ENCODE peak calls at places on chromosomes 4 and X, in six cellular contexts. One of them, this sample, is unnamed.

GRCh38 chr4:76074468-76074867 is at the start of gene ART3:
- DNase-seq in H1: no peak
- DNase-seq in SK-N-SH: no peak
- DNase-seq in A549: no peak
- DNase-seq in IMR-90: peak; percentile 13
- DNase-seq in HepG2: no peak
- DNase-seq in this sample: no peak

GRCh38 chrX:1185556-1185955 is 26.9 kb downstream of the CRLF2 start:
- DNase-seq in IMR-90: no peak
- DNase-seq in SK-N-SH: no peak
- DNase-seq in HepG2: no peak
- DNase-seq in H1: no peak
- DNase-seq in A549: no peak
- DNase-seq in this sample: no peak

GRCh38 chr4:119729815-119730643 is 101.4 kb upstream of the PDE5A start:
- DNase-seq in A549: peak; percentile 76
- DNase-seq in HepG2: peak; percentile 68
- DNase-seq in H1: no peak
- DNase-seq in SK-N-SH: peak; percentile 28
- DNase-seq in IMR-90: peak; percentile 98
- DNase-seq in this sample: no peak

GRCh38 chr4:169079942-169080827 is 70.1 kb upstream of the CBR4 start:
- DNase-seq in HepG2: peak; percentile 88
- DNase-seq in IMR-90: peak; percentile 77
- DNase-seq in H1: no peak
- DNase-seq in SK-N-SH: peak; percentile 64
- DNase-seq in A549: no peak
- DNase-seq in this sample: peak; percentile 21

GRCh38 chr4:112633477-112634235 is 3.1 kb downstream of the ZGRF1 start:
- DNase-seq in A549: peak; percentile 11
- DNase-seq in H1: no peak
- DNase-seq in SK-N-SH: peak; percentile 40
- DNase-seq in HepG2: peak; percentile 18
- DNase-seq in IMR-90: peak; percentile 43
- DNase-seq in this sample: no peak

GRCh38 chrX:135416546-135416945 is 5.2 kb upstream of the SMIM10L2A start:
- DNase-seq in H1: no peak
- DNase-seq in A549: peak; percentile 30
- DNase-seq in SK-N-SH: no peak
- DNase-seq in HepG2: no peak
- DNase-seq in IMR-90: no peak
- DNase-seq in this sample: no peak

GRCh38 chr4:139744232-139744631 is 78.6 kb downstream of the MGST2 start:
- DNase-seq in HepG2: no peak
- DNase-seq in H1: no peak
- DNase-seq in A549: no peak
- DNase-seq in IMR-90: no peak
- DNase-seq in SK-N-SH: no peak
- DNase-seq in this sample: no peak

GRCh38 chr4:140858897-140859296 is 102.7 kb upstream of the TBC1D9 start:
- DNase-seq in A549: no peak
- DNase-seq in SK-N-SH: peak; percentile 49
- DNase-seq in IMR-90: peak; percentile 15
- DNase-seq in HepG2: no peak
- DNase-seq in H1: no peak
- DNase-seq in this sample: no peak

GRCh38 chr4:94758141-94758699 is 465 bp downstream of the BMPR1B start:
- DNase-seq in H1: no peak
- DNase-seq in IMR-90: no peak
- DNase-seq in HepG2: no peak
- DNase-seq in SK-N-SH: peak; percentile 83
- DNase-seq in A549: peak; percentile 83
- DNase-seq in this sample: no peak

GRCh38 chrX:15073313-15073712 is 196.6 kb downstream of the ASB9 start:
- DNase-seq in SK-N-SH: no peak
- DNase-seq in A549: no peak
- DNase-seq in HepG2: no peak
- DNase-seq in H1: no peak
- DNase-seq in IMR-90: no peak
- DNase-seq in this sample: no peak

GRCh38 chr4:110088670-110089069 is 109.7 kb downstream of the ELOVL6 start:
- DNase-seq in HepG2: no peak
- DNase-seq in A549: peak; percentile 0
- DNase-seq in IMR-90: peak; percentile 76
- DNase-seq in SK-N-SH: no peak
- DNase-seq in H1: no peak
- DNase-seq in this sample: no peak

GRCh38 chr4:165563851-165564250 is 185.0 kb downstream of the CPE start:
- DNase-seq in IMR-90: no peak
- DNase-seq in SK-N-SH: no peak
- DNase-seq in HepG2: no peak
- DNase-seq in A549: no peak
- DNase-seq in H1: no peak
- DNase-seq in this sample: no peak

GRCh38 chrX:104254442-104255115 is at the start of gene ESX1:
- DNase-seq in A549: peak; percentile 33
- DNase-seq in SK-N-SH: no peak
- DNase-seq in IMR-90: no peak
- DNase-seq in H1: no peak
- DNase-seq in HepG2: no peak
- DNase-seq in this sample: no peak

GRCh38 chr4:122687450-122688121 is 44.9 kb upstream of the BBS12 start:
- DNase-seq in HepG2: no peak
- DNase-seq in IMR-90: no peak
- DNase-seq in H1: no peak
- DNase-seq in SK-N-SH: no peak
- DNase-seq in A549: no peak
- DNase-seq in this sample: peak; percentile 27

GRCh38 chr4:73448448-73449203 is 12.6 kb downstream of the AFP start:
- DNase-seq in H1: no peak
- DNase-seq in HepG2: no peak
- DNase-seq in IMR-90: no peak
- DNase-seq in A549: no peak
- DNase-seq in SK-N-SH: no peak
- DNase-seq in this sample: no peak

GRCh38 chr4:73452953-73453700 is 17.1 kb downstream of the AFP start:
- DNase-seq in IMR-90: no peak
- DNase-seq in H1: no peak
- DNase-seq in HepG2: peak; percentile 32
- DNase-seq in SK-N-SH: no peak
- DNase-seq in A549: no peak
- DNase-seq in this sample: no peak

GRCh38 chr4:73451404-73451803 is 15.4 kb downstream of the AFP start:
- DNase-seq in SK-N-SH: no peak
- DNase-seq in HepG2: no peak
- DNase-seq in IMR-90: peak; percentile 56
- DNase-seq in A549: peak; percentile 4
- DNase-seq in H1: no peak
- DNase-seq in this sample: no peak

GRCh38 chr4:73451978-73452747 is 16.1 kb downstream of the AFP start:
- DNase-seq in H1: no peak
- DNase-seq in SK-N-SH: no peak
- DNase-seq in IMR-90: no peak
- DNase-seq in HepG2: no peak
- DNase-seq in A549: no peak
- DNase-seq in this sample: no peak

GRCh38 chr4:73450398-73451004 is 14.5 kb downstream of the AFP start:
- DNase-seq in SK-N-SH: no peak
- DNase-seq in IMR-90: peak; percentile 89
- DNase-seq in H1: no peak
- DNase-seq in HepG2: no peak
- DNase-seq in A549: peak; percentile 73
- DNase-seq in this sample: peak; percentile 29
- TF ChIP-seq RAD21 in SK-N-SH: no peak
- TF ChIP-seq RAD21 in IMR-90: no peak
- TF ChIP-seq RAD21 in H1: no peak
- TF ChIP-seq RAD21 in HepG2: no peak
- TF ChIP-seq RAD21 in A549: no peak
- TF ChIP-seq RAD21 in this sample: no peak

GRCh38 chr4:147117400-147117799 is 171.7 kb upstream of the TTC29 start:
- DNase-seq in SK-N-SH: no peak
- DNase-seq in A549: no peak
- DNase-seq in H1: no peak
- DNase-seq in HepG2: no peak
- DNase-seq in IMR-90: no peak
- DNase-seq in this sample: no peak

GRCh38 chr4:147122697-147123472 is 177.2 kb upstream of the TTC29 start:
- DNase-seq in H1: no peak
- DNase-seq in IMR-90: peak; percentile 52
- DNase-seq in A549: no peak
- DNase-seq in HepG2: no peak
- DNase-seq in SK-N-SH: no peak
- DNase-seq in this sample: no peak

GRCh38 chr4:147118523-147118922 is 172.9 kb upstream of the TTC29 start:
- DNase-seq in HepG2: no peak
- DNase-seq in H1: no peak
- DNase-seq in IMR-90: peak; percentile 75
- DNase-seq in A549: no peak
- DNase-seq in SK-N-SH: no peak
- DNase-seq in this sample: no peak
- TF ChIP-seq RAD21 in HepG2: no peak
- TF ChIP-seq RAD21 in H1: no peak
- TF ChIP-seq RAD21 in IMR-90: no peak
- TF ChIP-seq RAD21 in A549: no peak
- TF ChIP-seq RAD21 in SK-N-SH: no peak
- TF ChIP-seq RAD21 in this sample: no peak

DNA sequence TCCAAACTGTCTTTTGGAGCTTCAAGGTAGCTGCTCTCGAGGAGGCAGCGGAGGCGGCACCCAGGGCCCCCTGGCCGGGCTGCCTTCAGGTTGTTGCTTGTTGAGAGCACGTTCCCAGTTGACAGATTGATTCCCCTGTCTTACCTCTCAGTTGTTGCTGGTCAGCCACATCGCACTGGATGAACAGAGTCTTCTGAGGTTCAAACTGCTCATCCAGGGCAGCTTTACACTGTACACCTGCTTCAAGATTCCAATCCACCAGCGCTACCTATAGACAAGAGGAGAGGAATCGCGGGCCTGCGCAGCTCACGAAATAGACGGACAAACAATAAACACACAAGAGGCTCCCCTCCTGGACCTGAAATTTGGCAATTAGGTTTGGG is 497 bp downstream of the HPGD start:
- DNase-seq in H1: no peak
- DNase-seq in A549: peak; percentile 70
- DNase-seq in SK-N-SH: peak; percentile 19
- DNase-seq in HepG2: no peak
- DNase-seq in IMR-90: no peak
- DNase-seq in this sample: peak; percentile 53
- TF ChIP-seq RAD21 in H1: no peak
- TF ChIP-seq RAD21 in A549: peak; percentile 64
- TF ChIP-seq RAD21 in SK-N-SH: no peak
- TF ChIP-seq RAD21 in HepG2: no peak
- TF ChIP-seq RAD21 in IMR-90: no peak
- TF ChIP-seq RAD21 in this sample: no peak

GRCh38 chr4:4759883-4760282 is 99.6 kb upstream of the MSX1 start:
- DNase-seq in A549: no peak
- DNase-seq in IMR-90: no peak
- DNase-seq in SK-N-SH: no peak
- DNase-seq in HepG2: no peak
- DNase-seq in H1: no peak
- DNase-seq in this sample: no peak

GRCh38 chr4:4761128-4761991 is 98.1 kb upstream of the MSX1 start:
- DNase-seq in A549: no peak
- DNase-seq in SK-N-SH: peak; percentile 43
- DNase-seq in HepG2: peak; percentile 20
- DNase-seq in IMR-90: no peak
- DNase-seq in H1: no peak
- DNase-seq in this sample: peak; percentile 47

GRCh38 chr4:4759233-4759632 is 100.2 kb upstream of the MSX1 start:
- DNase-seq in A549: no peak
- DNase-seq in SK-N-SH: no peak
- DNase-seq in IMR-90: no peak
- DNase-seq in HepG2: no peak
- DNase-seq in H1: no peak
- DNase-seq in this sample: no peak

GRCh38 chr4:4755306-4755705 is 104.2 kb upstream of the MSX1 start:
- DNase-seq in HepG2: no peak
- DNase-seq in IMR-90: no peak
- DNase-seq in SK-N-SH: no peak
- DNase-seq in A549: no peak
- DNase-seq in H1: no peak
- DNase-seq in this sample: no peak

GRCh38 chr4:4758708-4759107 is 100.8 kb upstream of the MSX1 start:
- DNase-seq in SK-N-SH: no peak
- DNase-seq in A549: no peak
- DNase-seq in H1: no peak
- DNase-seq in HepG2: no peak
- DNase-seq in IMR-90: no peak
- DNase-seq in this sample: no peak
- TF ChIP-seq RAD21 in SK-N-SH: no peak
- TF ChIP-seq RAD21 in A549: no peak
- TF ChIP-seq RAD21 in H1: no peak
- TF ChIP-seq RAD21 in HepG2: no peak
- TF ChIP-seq RAD21 in IMR-90: no peak
- TF ChIP-seq RAD21 in this sample: no peak

GRCh38 chr4:82519776-82520175 is 42.0 kb downstream of the TMEM150C start:
- DNase-seq in A549: no peak
- DNase-seq in SK-N-SH: no peak
- DNase-seq in HepG2: no peak
- DNase-seq in H1: no peak
- DNase-seq in IMR-90: peak; percentile 11
- DNase-seq in this sample: no peak

GRCh38 chr4:82524570-82525152 is 37.1 kb downstream of the TMEM150C start:
- DNase-seq in H1: no peak
- DNase-seq in HepG2: peak; percentile 54
- DNase-seq in IMR-90: no peak
- DNase-seq in SK-N-SH: no peak
- DNase-seq in A549: no peak
- DNase-seq in this sample: no peak

GRCh38 chr4:82522472-82522871 is 39.3 kb downstream of the TMEM150C start:
- DNase-seq in A549: no peak
- DNase-seq in IMR-90: no peak
- DNase-seq in H1: no peak
- DNase-seq in SK-N-SH: no peak
- DNase-seq in HepG2: no peak
- DNase-seq in this sample: no peak

GRCh38 chr4:82525287-82525898 is 36.4 kb downstream of the TMEM150C start:
- DNase-seq in IMR-90: no peak
- DNase-seq in SK-N-SH: no peak
- DNase-seq in A549: no peak
- DNase-seq in HepG2: no peak
- DNase-seq in H1: no peak
- DNase-seq in this sample: no peak

DNA sequence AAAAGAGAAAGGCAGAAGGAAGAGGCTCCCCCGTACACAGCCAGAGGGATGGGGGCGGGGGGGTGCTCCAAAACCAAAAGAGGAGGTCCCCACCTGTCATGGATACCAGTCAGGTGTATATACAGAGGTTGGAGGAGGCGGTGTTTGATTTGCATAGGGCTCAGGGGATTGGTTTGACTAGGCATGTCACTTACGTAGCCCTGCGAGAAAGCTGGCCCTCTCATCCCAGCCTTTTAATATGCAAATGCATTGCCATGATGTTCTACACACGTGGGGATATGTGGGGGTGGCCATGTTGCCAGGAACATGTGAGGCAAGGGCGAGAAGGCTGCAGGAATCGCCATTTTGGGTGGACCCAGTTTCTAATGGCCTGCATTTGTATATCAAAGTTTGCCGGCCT is 38.6 kb downstream of the TMEM150C start:
- DNase-seq in A549: no peak
- DNase-seq in H1: no peak
- DNase-seq in SK-N-SH: no peak
- DNase-seq in HepG2: no peak
- DNase-seq in IMR-90: no peak
- DNase-seq in this sample: no peak
- TF ChIP-seq RAD21 in A549: no peak
- TF ChIP-seq RAD21 in H1: no peak
- TF ChIP-seq RAD21 in SK-N-SH: no peak
- TF ChIP-seq RAD21 in HepG2: no peak
- TF ChIP-seq RAD21 in IMR-90: no peak
- TF ChIP-seq RAD21 in this sample: no peak